ENCODE peak calls at places on chromosomes 7 and 10, in seven cellular contexts. One of them, this sample, is unnamed.

GRCh38 chr7:38070718-38071117 is 107.3 kb upstream of the STARD3NL start:
- DNase-seq in OCI-LY7: no peak
- DNase-seq in SK-N-SH: peak
- DNase-seq in coronary artery: no peak
- DNase-seq in body of pancreas: peak
- DNase-seq in ovary: no peak
- DNase-seq in transverse colon: no peak
- DNase-seq in this sample: no peak

GRCh38 chr7:503575-504111 is 16.0 kb downstream of the PDGFA start:
- DNase-seq in body of pancreas: peak
- DNase-seq in OCI-LY7: no peak
- DNase-seq in coronary artery: peak
- DNase-seq in ovary: no peak
- DNase-seq in transverse colon: peak
- DNase-seq in SK-N-SH: no peak
- DNase-seq in this sample: no peak

GRCh38 chr10:5243521-5243987 is 46.9 kb downstream of the AKR1C4 start:
- DNase-seq in body of pancreas: no peak
- DNase-seq in coronary artery: no peak
- DNase-seq in OCI-LY7: no peak
- DNase-seq in SK-N-SH: no peak
- DNase-seq in ovary: no peak
- DNase-seq in transverse colon: no peak
- DNase-seq in this sample: no peak

GRCh38 chr7:84232653-84233052 is 38.1 kb upstream of the SEMA3A start:
- DNase-seq in SK-N-SH: no peak
- DNase-seq in body of pancreas: no peak
- DNase-seq in OCI-LY7: no peak
- DNase-seq in transverse colon: no peak
- DNase-seq in coronary artery: no peak
- DNase-seq in ovary: no peak
- DNase-seq in this sample: no peak

GRCh38 chr10:5360318-5360915 is 4.3 kb upstream of the UCN3 start:
- DNase-seq in ovary: no peak
- DNase-seq in coronary artery: no peak
- DNase-seq in SK-N-SH: no peak
- DNase-seq in transverse colon: no peak
- DNase-seq in body of pancreas: no peak
- DNase-seq in OCI-LY7: no peak
- DNase-seq in this sample: no peak

GRCh38 chr10:4270116-4270515 is 485.1 kb upstream of the KLF6 start:
- DNase-seq in OCI-LY7: no peak
- DNase-seq in coronary artery: no peak
- DNase-seq in SK-N-SH: peak
- DNase-seq in body of pancreas: peak
- DNase-seq in transverse colon: no peak
- DNase-seq in ovary: no peak
- DNase-seq in this sample: no peak

GRCh38 chr10:60606343-60607080 is 171.8 kb upstream of the CDK1 start:
- DNase-seq in OCI-LY7: no peak
- DNase-seq in coronary artery: no peak
- DNase-seq in ovary: no peak
- DNase-seq in transverse colon: no peak
- DNase-seq in body of pancreas: no peak
- DNase-seq in SK-N-SH: no peak
- DNase-seq in this sample: no peak

GRCh38 chr10:25501912-25502311 is 327.1 kb downstream of the GPR158 start:
- DNase-seq in ovary: no peak
- DNase-seq in transverse colon: no peak
- DNase-seq in OCI-LY7: no peak
- DNase-seq in body of pancreas: no peak
- DNase-seq in coronary artery: no peak
- DNase-seq in SK-N-SH: no peak
- DNase-seq in this sample: no peak

GRCh38 chr10:132360766-132361447 is 28.9 kb downstream of the LRRC27 start:
- DNase-seq in body of pancreas: no peak
- DNase-seq in ovary: no peak
- DNase-seq in SK-N-SH: peak
- DNase-seq in transverse colon: no peak
- DNase-seq in coronary artery: no peak
- DNase-seq in OCI-LY7: peak
- DNase-seq in this sample: no peak

GRCh38 chr10:11433657-11434056 is 177.8 kb downstream of the USP6NL start:
- DNase-seq in transverse colon: no peak
- DNase-seq in body of pancreas: no peak
- DNase-seq in ovary: no peak
- DNase-seq in SK-N-SH: no peak
- DNase-seq in OCI-LY7: no peak
- DNase-seq in coronary artery: no peak
- DNase-seq in this sample: no peak

GRCh38 chr7:42186181-42186580 is 50.8 kb downstream of the GLI3 start:
- DNase-seq in OCI-LY7: peak
- DNase-seq in ovary: no peak
- DNase-seq in transverse colon: no peak
- DNase-seq in body of pancreas: no peak
- DNase-seq in coronary artery: no peak
- DNase-seq in SK-N-SH: peak
- DNase-seq in this sample: no peak

GRCh38 chr7:43294080-43294630 is 181.7 kb downstream of the HECW1 start:
- DNase-seq in OCI-LY7: no peak
- DNase-seq in transverse colon: no peak
- DNase-seq in coronary artery: no peak
- DNase-seq in body of pancreas: peak
- DNase-seq in SK-N-SH: no peak
- DNase-seq in ovary: peak
- DNase-seq in this sample: no peak

GRCh38 chr7:24982917-24983316 is 2.9 kb upstream of the OSBPL3 start:
- DNase-seq in SK-N-SH: no peak
- DNase-seq in coronary artery: no peak
- DNase-seq in body of pancreas: no peak
- DNase-seq in ovary: no peak
- DNase-seq in transverse colon: no peak
- DNase-seq in OCI-LY7: no peak
- DNase-seq in this sample: no peak

GRCh38 chr7:2510909-2511768 is 8.4 kb upstream of the LFNG start:
- DNase-seq in coronary artery: no peak
- DNase-seq in transverse colon: peak
- DNase-seq in SK-N-SH: no peak
- DNase-seq in body of pancreas: no peak
- DNase-seq in OCI-LY7: peak
- DNase-seq in ovary: no peak
- DNase-seq in this sample: no peak

GRCh38 chr7:44197487-44197886 is 3.3 kb upstream of the YKT6 start:
- DNase-seq in body of pancreas: no peak
- DNase-seq in coronary artery: no peak
- DNase-seq in ovary: no peak
- DNase-seq in transverse colon: no peak
- DNase-seq in SK-N-SH: no peak
- DNase-seq in OCI-LY7: no peak
- DNase-seq in this sample: no peak

GRCh38 chr7:111357691-111358090 is 204.6 kb downstream of the IMMP2L start:
- DNase-seq in coronary artery: no peak
- DNase-seq in OCI-LY7: no peak
- DNase-seq in transverse colon: no peak
- DNase-seq in ovary: no peak
- DNase-seq in body of pancreas: no peak
- DNase-seq in SK-N-SH: no peak
- DNase-seq in this sample: no peak

GRCh38 chr7:128271471-128272454 is 30.7 kb downstream of the LEP start:
- DNase-seq in OCI-LY7: no peak
- DNase-seq in ovary: peak
- DNase-seq in SK-N-SH: no peak
- DNase-seq in body of pancreas: no peak
- DNase-seq in coronary artery: peak
- DNase-seq in transverse colon: no peak
- DNase-seq in this sample: no peak

GRCh38 chr10:10685566-10685965 is 332.1 kb upstream of the CELF2 start:
- DNase-seq in coronary artery: no peak
- DNase-seq in OCI-LY7: no peak
- DNase-seq in ovary: no peak
- DNase-seq in SK-N-SH: no peak
- DNase-seq in body of pancreas: no peak
- DNase-seq in transverse colon: no peak
- DNase-seq in this sample: peak

GRCh38 chr7:116399808-116400207 is 99.7 kb upstream of the CAV2 start:
- DNase-seq in transverse colon: no peak
- DNase-seq in OCI-LY7: no peak
- DNase-seq in ovary: no peak
- DNase-seq in SK-N-SH: no peak
- DNase-seq in body of pancreas: no peak
- DNase-seq in coronary artery: no peak
- DNase-seq in this sample: no peak

GRCh38 chr7:136294977-136295376 is 317.8 kb upstream of the MTPN start:
- DNase-seq in OCI-LY7: peak
- DNase-seq in SK-N-SH: no peak
- DNase-seq in coronary artery: no peak
- DNase-seq in ovary: no peak
- DNase-seq in body of pancreas: no peak
- DNase-seq in transverse colon: no peak
- DNase-seq in this sample: no peak
- TF ChIP-seq CTCF in OCI-LY7: peak
- TF ChIP-seq CTCF in SK-N-SH: no peak
- TF ChIP-seq CTCF in coronary artery: no peak
- TF ChIP-seq CTCF in ovary: no peak
- TF ChIP-seq CTCF in body of pancreas: no peak
- TF ChIP-seq CTCF in transverse colon: no peak
- TF ChIP-seq CTCF in this sample: peak

DNA sequence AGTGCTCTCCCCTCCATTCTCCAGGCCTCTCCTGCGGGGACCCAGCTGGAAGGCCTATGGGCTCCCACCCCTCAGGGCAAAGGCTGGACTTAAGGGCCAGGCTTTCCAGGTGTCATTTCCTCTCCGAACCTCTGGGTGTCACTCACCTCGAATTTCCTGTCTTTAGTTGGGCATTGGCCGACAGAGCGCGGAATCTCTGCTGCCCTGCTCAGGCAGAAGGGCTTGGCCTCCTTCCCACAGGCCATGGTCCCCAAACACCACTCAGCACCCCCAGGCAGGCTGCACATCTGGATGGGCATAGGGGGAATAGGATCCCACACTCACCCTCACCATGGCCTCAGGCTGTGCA is 212.9 kb downstream of the CCSER2 start:
- DNase-seq in ovary: no peak
- DNase-seq in body of pancreas: no peak
- DNase-seq in coronary artery: no peak
- DNase-seq in OCI-LY7: no peak
- DNase-seq in transverse colon: no peak
- DNase-seq in SK-N-SH: no peak
- DNase-seq in this sample: no peak
- H3K4me3 ChIP-seq in ovary: no peak
- H3K4me3 ChIP-seq in body of pancreas: no peak
- H3K4me3 ChIP-seq in coronary artery: peak
- H3K4me3 ChIP-seq in OCI-LY7: no peak
- H3K4me3 ChIP-seq in transverse colon: no peak
- H3K4me3 ChIP-seq in SK-N-SH: no peak
- H3K4me3 ChIP-seq in this sample: no peak

GRCh38 chr10:71623986-71624291 is 95.6 kb downstream of the C10orf105 start:
- DNase-seq in transverse colon: no peak
- DNase-seq in body of pancreas: no peak
- DNase-seq in OCI-LY7: no peak
- DNase-seq in ovary: no peak
- DNase-seq in SK-N-SH: no peak
- DNase-seq in coronary artery: no peak
- DNase-seq in this sample: no peak

GRCh38 chr10:71621783-71622526 is 97.6 kb downstream of the C10orf105 start:
- DNase-seq in SK-N-SH: no peak
- DNase-seq in ovary: peak
- DNase-seq in OCI-LY7: peak
- DNase-seq in coronary artery: no peak
- DNase-seq in body of pancreas: peak
- DNase-seq in transverse colon: no peak
- DNase-seq in this sample: no peak

GRCh38 chr10:71621263-71621751 is 98.3 kb downstream of the C10orf105 start:
- DNase-seq in OCI-LY7: peak
- DNase-seq in coronary artery: no peak
- DNase-seq in SK-N-SH: peak
- DNase-seq in transverse colon: no peak
- DNase-seq in ovary: peak
- DNase-seq in body of pancreas: peak
- DNase-seq in this sample: no peak

GRCh38 chr10:71622656-71623055 is 96.9 kb downstream of the C10orf105 start:
- DNase-seq in OCI-LY7: no peak
- DNase-seq in coronary artery: no peak
- DNase-seq in ovary: no peak
- DNase-seq in SK-N-SH: no peak
- DNase-seq in transverse colon: no peak
- DNase-seq in body of pancreas: no peak
- DNase-seq in this sample: no peak

GRCh38 chr10:71623098-71623985 is 96.2 kb downstream of the C10orf105 start:
- DNase-seq in transverse colon: peak
- DNase-seq in coronary artery: no peak
- DNase-seq in body of pancreas: no peak
- DNase-seq in OCI-LY7: peak
- DNase-seq in ovary: no peak
- DNase-seq in SK-N-SH: no peak
- DNase-seq in this sample: no peak
- TF ChIP-seq CTCF in transverse colon: no peak
- TF ChIP-seq CTCF in coronary artery: no peak
- TF ChIP-seq CTCF in body of pancreas: no peak
- TF ChIP-seq CTCF in OCI-LY7: peak
- TF ChIP-seq CTCF in ovary: no peak
- TF ChIP-seq CTCF in SK-N-SH: peak
- TF ChIP-seq CTCF in this sample: peak

GRCh38 chr10:91923371-91924211 is at the start of gene BTAF1:
- DNase-seq in coronary artery: peak
- DNase-seq in transverse colon: peak
- DNase-seq in ovary: peak
- DNase-seq in SK-N-SH: peak
- DNase-seq in OCI-LY7: peak
- DNase-seq in body of pancreas: peak
- DNase-seq in this sample: peak

GRCh38 chr10:91930939-91931338 is 7.4 kb downstream of the BTAF1 start:
- DNase-seq in transverse colon: no peak
- DNase-seq in OCI-LY7: no peak
- DNase-seq in body of pancreas: no peak
- DNase-seq in coronary artery: no peak
- DNase-seq in ovary: no peak
- DNase-seq in SK-N-SH: no peak
- DNase-seq in this sample: no peak

GRCh38 chr10:91924212-91925021 is 847 bp downstream of the BTAF1 start:
- DNase-seq in transverse colon: no peak
- DNase-seq in ovary: no peak
- DNase-seq in body of pancreas: no peak
- DNase-seq in OCI-LY7: no peak
- DNase-seq in SK-N-SH: no peak
- DNase-seq in coronary artery: no peak
- DNase-seq in this sample: no peak

GRCh38 chr10:91919651-91920050 is 3.9 kb upstream of the BTAF1 start:
- DNase-seq in ovary: no peak
- DNase-seq in transverse colon: no peak
- DNase-seq in OCI-LY7: no peak
- DNase-seq in SK-N-SH: no peak
- DNase-seq in body of pancreas: no peak
- DNase-seq in coronary artery: no peak
- DNase-seq in this sample: no peak

DNA sequence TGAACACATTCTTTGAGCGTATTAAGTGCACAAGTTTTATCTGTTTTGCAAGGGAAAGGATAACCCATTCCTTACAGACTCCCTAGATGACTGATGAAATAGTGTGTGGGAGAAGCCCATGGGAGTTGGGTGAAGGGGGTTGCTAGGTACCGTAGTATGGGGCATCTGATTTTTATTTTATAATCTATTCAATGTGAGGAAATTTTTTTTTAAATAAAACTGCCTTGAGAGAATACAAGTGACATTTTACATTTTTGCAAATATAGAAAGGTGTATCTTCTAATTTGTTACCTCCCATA is 1.4 kb downstream of the BTAF1 start:
- DNase-seq in coronary artery: no peak
- DNase-seq in SK-N-SH: peak
- DNase-seq in ovary: no peak
- DNase-seq in transverse colon: no peak
- DNase-seq in OCI-LY7: no peak
- DNase-seq in body of pancreas: no peak
- DNase-seq in this sample: no peak
- H3K4me3 ChIP-seq in coronary artery: peak
- H3K4me3 ChIP-seq in SK-N-SH: peak
- H3K4me3 ChIP-seq in ovary: peak
- H3K4me3 ChIP-seq in transverse colon: peak
- H3K4me3 ChIP-seq in OCI-LY7: peak
- H3K4me3 ChIP-seq in body of pancreas: no peak
- H3K4me3 ChIP-seq in this sample: peak